ENCODE peak calls at places on chromosomes 5 and 9, in six cellular contexts. Y, W, D, Z, J and H are unnamed samples.

GRCh38 chr5:14216372-14216771 is 73.2 kb downstream of the TRIO start:
- DNase-seq in Y (no peak), W (no peak), D (no peak), Z (no peak), J (no peak), H (no peak)

GRCh38 chr5:39521945-39522590 is 97.3 kb upstream of the DAB2 start:
- DNase-seq in Y (no peak), W (no peak), D (no peak), Z (no peak), J (no peak), H (no peak)

GRCh38 chr5:133130387-133131118 is 78.7 kb downstream of the HSPA4 start:
- DNase-seq in Y (no peak), W (no peak), D (no peak), Z (no peak), J (no peak), H (no peak)

GRCh38 chr9:35827486-35827885 is 1.0 kb downstream of the FAM221B start:
- DNase-seq in Y (no peak), W (no peak), D (no peak), Z (no peak), J (no peak), H (no peak)

GRCh38 chr5:148931453-148932057 is 105.1 kb downstream of the ADRB2 start:
- DNase-seq in Y (no peak), W (no peak), D (no peak), Z (no peak), J (no peak), H (no peak)

GRCh38 chr9:103082494-103082893 is 87.4 kb downstream of the CYLC2 start:
- DNase-seq in Y (no peak), W (no peak), D (no peak), Z (no peak), J (no peak), H (no peak)

GRCh38 chr9:107283621-107284616 is 840 bp downstream of the RAD23B start:
- DNase-seq in Y (peak; percentile 86), W (no peak), D (peak; percentile 48), Z (peak; percentile 89), J (peak; percentile 74), H (peak; percentile 67)

GRCh38 chr5:131792900-131793299 is 3.9 kb downstream of the FNIP1 start:
- DNase-seq in Y (no peak), W (no peak), D (no peak), Z (peak; percentile 41), J (no peak), H (no peak)

GRCh38 chr5:123075521-123076163 is 13.4 kb upstream of the PRDM6 start:
- DNase-seq in Y (no peak), W (no peak), D (no peak), Z (no peak), J (no peak), H (no peak)

GRCh38 chr9:126973651-126974529 is 59.3 kb downstream of the RALGPS1 start:
- DNase-seq in Y (no peak), W (no peak), D (no peak), Z (no peak), J (no peak), H (no peak)

GRCh38 chr9:16639644-16640043 is 230.8 kb downstream of the BNC2 start:
- DNase-seq in Y (no peak), W (no peak), D (no peak), Z (no peak), J (no peak), H (no peak)

GRCh38 chr5:54275361-54275760 is 35.0 kb downstream of the ARL15 start:
- DNase-seq in Y (no peak), W (no peak), D (no peak), Z (no peak), J (no peak), H (no peak)

GRCh38 chr5:31728039-31728438 is 89.1 kb downstream of the PDZD2 start:
- DNase-seq in Y (no peak), W (no peak), D (no peak), Z (no peak), J (no peak), H (no peak)

GRCh38 chr5:14491505-14491904 is 90.1 kb upstream of the OTULINL start:
- DNase-seq in Y (no peak), W (no peak), D (no peak), Z (no peak), J (no peak), H (no peak)

GRCh38 chr9:116859763-116860162 is 172.7 kb downstream of the TRIM32 start:
- DNase-seq in Y (no peak), W (no peak), D (no peak), Z (no peak), J (no peak), H (no peak)

GRCh38 chr5:169548315-169548714 is 35.3 kb upstream of the SPDL1 start:
- DNase-seq in Y (no peak), W (no peak), D (no peak), Z (no peak), J (no peak), H (no peak)
- TF ChIP-seq CTCF in Y (no peak), W (peak; percentile 62), D (peak; percentile 28), Z (peak; percentile 41), J (peak; percentile 70), H (no peak)

DNA sequence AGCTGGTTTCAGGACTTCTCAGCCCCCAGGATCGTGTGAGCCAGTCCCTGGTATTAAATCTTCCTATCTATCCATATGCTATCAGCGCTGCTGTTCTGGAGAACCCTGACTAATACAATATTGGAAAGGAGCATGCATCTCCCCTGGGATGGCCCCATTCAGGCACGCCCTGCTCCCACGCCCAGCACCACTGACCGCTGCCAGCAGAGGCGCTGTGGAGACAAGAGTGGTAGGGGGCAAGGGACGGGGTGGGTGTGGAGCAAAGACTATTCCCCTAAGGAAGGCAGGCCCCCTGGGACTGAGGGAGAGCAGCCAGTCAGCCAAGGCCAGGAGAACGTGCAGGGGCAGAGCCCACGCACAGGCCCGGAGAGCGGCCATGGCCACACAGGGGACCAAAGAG is 116.0 kb downstream of the VAV2 start:
- DNase-seq in Y (no peak), W (no peak), D (no peak), Z (no peak), J (no peak), H (no peak)
- TF ChIP-seq CTCF in Y (peak; percentile 35), W (no peak), D (no peak), Z (peak; percentile 47), J (peak; percentile 22), H (no peak)

GRCh38 chr9:69653261-69653660 is 18.9 kb downstream of the APBA1 start:
- DNase-seq in Y (no peak), W (no peak), D (no peak), Z (no peak), J (no peak), H (no peak)
- TF ChIP-seq CTCF in Y (no peak), W (no peak), D (no peak), Z (no peak), J (no peak), H (no peak)

GRCh38 chr9:114505187-114506081 is at the start of gene WHRN:
- DNase-seq in Y (peak; percentile 95), W (peak; percentile 93), D (peak; percentile 91), Z (peak; percentile 82), J (peak; percentile 90), H (peak; percentile 92)

GRCh38 chr9:114503009-114503408 is 2.3 kb downstream of the WHRN start:
- DNase-seq in Y (peak; percentile 61), W (no peak), D (no peak), Z (peak; percentile 61), J (no peak), H (no peak)

GRCh38 chr9:114503522-114504340 is 1.5 kb downstream of the WHRN start:
- DNase-seq in Y (peak; percentile 40), W (no peak), D (no peak), Z (no peak), J (no peak), H (no peak)

GRCh38 chr9:114506082-114506390 is 763 bp upstream of the WHRN start:
- DNase-seq in Y (no peak), W (no peak), D (no peak), Z (no peak), J (no peak), H (no peak)

DNA sequence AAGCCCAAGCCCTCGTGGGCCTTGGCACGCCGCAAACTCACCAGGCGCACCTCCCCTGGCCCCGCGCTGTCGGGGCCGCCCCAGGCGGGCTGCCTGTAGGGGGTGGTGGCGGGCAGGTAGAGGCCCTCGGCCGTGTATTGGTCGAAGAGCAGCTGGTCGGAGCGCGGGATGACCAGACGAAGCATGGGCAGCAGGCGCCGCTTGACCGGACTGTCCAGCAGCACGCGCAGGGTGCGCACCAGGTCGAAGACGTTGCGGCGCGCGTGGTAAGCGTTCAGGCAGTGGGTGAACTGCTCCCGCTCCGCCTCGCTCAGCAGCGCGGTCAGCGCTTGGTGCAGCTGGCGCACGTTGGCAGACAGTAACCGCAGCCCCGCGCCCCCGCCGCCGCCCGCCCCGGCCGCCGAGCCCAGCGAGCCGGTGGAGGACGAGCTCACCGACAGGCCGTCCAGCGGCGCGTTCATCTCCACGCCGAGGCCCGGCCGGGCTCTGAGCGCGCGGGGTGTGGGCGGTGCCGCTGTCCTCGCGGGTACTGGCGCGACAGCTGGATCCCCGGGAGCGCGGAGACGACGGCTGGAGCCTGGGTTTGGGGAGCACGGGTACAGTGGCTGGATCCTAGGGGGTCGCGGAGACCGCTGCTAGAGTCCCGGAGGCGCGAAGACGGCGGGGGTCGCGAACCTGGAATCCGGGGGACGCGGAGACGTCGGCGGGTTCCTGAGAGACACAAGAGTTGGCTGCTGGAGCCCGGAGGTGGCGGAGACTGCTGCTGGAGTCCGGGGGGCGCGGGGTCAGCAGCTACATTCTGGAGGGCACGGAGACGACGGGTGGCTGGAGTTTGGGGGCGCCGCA is 709 bp downstream of the WHRN start:
- DNase-seq in Y (peak; percentile 59), W (no peak), D (peak; percentile 58), Z (no peak), J (peak; percentile 39), H (peak; percentile 68)
- TF ChIP-seq CTCF in Y (peak; percentile 62), W (peak; percentile 38), D (peak; percentile 46), Z (no peak), J (no peak), H (peak; percentile 33)

GRCh38 chr9:7328453-7328852 is 471.1 kb downstream of the DMAC1 start:
- DNase-seq in Y (no peak), W (no peak), D (no peak), Z (no peak), J (no peak), H (no peak)
- TF ChIP-seq CTCF in Y (no peak), W (no peak), D (no peak), Z (no peak), J (no peak), H (no peak)

DNA sequence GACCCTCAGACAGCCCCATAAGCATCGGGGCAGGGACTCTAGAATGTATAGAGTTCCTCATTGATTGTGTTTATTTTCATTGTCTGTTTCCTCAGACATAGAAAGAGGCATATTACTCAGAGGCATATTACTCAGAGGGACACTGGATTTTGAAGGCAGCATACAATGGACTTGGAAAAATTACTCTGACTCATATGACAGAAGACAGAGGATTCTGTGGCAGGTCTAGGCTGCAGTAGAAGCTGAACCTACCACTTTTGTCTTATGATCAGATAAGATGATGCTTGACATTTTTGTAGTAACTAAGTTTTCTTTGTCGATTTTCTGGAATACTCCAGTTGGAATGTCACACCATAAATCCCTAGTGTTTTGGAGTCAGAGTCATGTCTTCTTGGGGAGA is 105.2 kb downstream of the ST8SIA4 start:
- DNase-seq in Y (no peak), W (no peak), D (no peak), Z (no peak), J (no peak), H (no peak)
- TF ChIP-seq CTCF in Y (no peak), W (no peak), D (no peak), Z (no peak), J (no peak), H (no peak)